ENCODE peak calls at places on chromosome 16, in eight cellular contexts. K, D, S, E, U, V, C and J are unnamed samples.

GRCh38 chr16:55711959-55712876 is 56.4 kb downstream of the SLC6A2 start:
- DNase-seq in K (peak), D (peak), S (peak), E (no peak), U (peak), V (peak), C (peak), J (peak)

GRCh38 chr16:81405702-81406113 is 38.9 kb upstream of the CMIP start:
- DNase-seq in K (no peak), D (no peak), S (peak), E (no peak), U (no peak), V (peak), C (no peak), J (peak)

GRCh38 chr16:31112711-31113419 is 4.6 kb upstream of the KAT8 start:
- DNase-seq in K (no peak), D (no peak), S (no peak), E (no peak), U (no peak), V (no peak), C (no peak), J (no peak)

GRCh38 chr16:56775162-56775561 is 45.2 kb downstream of the NUP93 start:
- DNase-seq in K (no peak), D (no peak), S (no peak), E (no peak), U (no peak), V (no peak), C (no peak), J (no peak)

GRCh38 chr16:10831899-10832886 is 13.6 kb upstream of the TVP23A start:
- DNase-seq in K (no peak), D (no peak), S (no peak), E (peak), U (no peak), V (no peak), C (no peak), J (no peak)

GRCh38 chr16:14013571-14014283 is 57.4 kb upstream of the MRTFB start:
- DNase-seq in K (peak), D (no peak), S (peak), E (no peak), U (no peak), V (peak), C (no peak), J (peak)

GRCh38 chr16:29900888-29901606 is 759 bp downstream of the ASPHD1 start:
- DNase-seq in K (peak), D (no peak), S (no peak), E (no peak), U (no peak), V (no peak), C (no peak), J (no peak)

GRCh38 chr16:53756329-53756996 is 52.5 kb downstream of the FTO start:
- DNase-seq in K (peak), D (no peak), S (no peak), E (no peak), U (no peak), V (no peak), C (no peak), J (no peak)

GRCh38 chr16:85126731-85127662 is 14.7 kb upstream of the CIBAR2 start:
- DNase-seq in K (no peak), D (peak), S (peak), E (no peak), U (peak), V (peak), C (no peak), J (peak)

GRCh38 chr16:53973021-53973420 is 269.1 kb downstream of the FTO start:
- DNase-seq in K (no peak), D (no peak), S (no peak), E (no peak), U (no peak), V (no peak), C (no peak), J (no peak)

GRCh38 chr16:24848065-24848464 is 2.3 kb downstream of the SLC5A11 start:
- DNase-seq in K (no peak), D (no peak), S (peak), E (no peak), U (no peak), V (no peak), C (no peak), J (no peak)

GRCh38 chr16:66801320-66802105 is at the start of gene TERB1:
- DNase-seq in K (no peak), D (no peak), S (no peak), E (no peak), U (no peak), V (no peak), C (no peak), J (no peak)

GRCh38 chr16:19210175-19210924 is 42.3 kb downstream of the SYT17 start:
- DNase-seq in K (no peak), D (no peak), S (peak), E (no peak), U (no peak), V (no peak), C (no peak), J (no peak)

GRCh38 chr16:50449800-50450199 is 81.0 kb upstream of the BRD7 start:
- DNase-seq in K (no peak), D (no peak), S (no peak), E (no peak), U (no peak), V (no peak), C (no peak), J (no peak)

GRCh38 chr16:57533618-57534336 is 2.6 kb downstream of the CCDC102A start:
- DNase-seq in K (peak), D (no peak), S (no peak), E (peak), U (peak), V (no peak), C (no peak), J (no peak)

GRCh38 chr16:63907251-63907650 is 1214.6 kb downstream of the CDH11 start:
- DNase-seq in K (no peak), D (no peak), S (no peak), E (no peak), U (no peak), V (no peak), C (no peak), J (no peak)

GRCh38 chr16:79334127-79334526 is 266.4 kb downstream of the MAF start:
- DNase-seq in K (no peak), D (no peak), S (no peak), E (no peak), U (no peak), V (no peak), C (no peak), J (no peak)

GRCh38 chr16:278863-279366 is 1.5 kb upstream of the ARHGDIG start:
- DNase-seq in K (peak), D (no peak), S (peak), E (no peak), U (no peak), V (no peak), C (no peak), J (no peak)

GRCh38 chr16:3950343-3951193 is 70.1 kb upstream of the CREBBP start:
- DNase-seq in K (no peak), D (no peak), S (peak), E (no peak), U (peak), V (peak), C (no peak), J (peak)

GRCh38 chr16:62940573-62940972 is 904.3 kb upstream of the CDH8 start:
- DNase-seq in K (no peak), D (no peak), S (no peak), E (no peak), U (no peak), V (no peak), C (no peak), J (no peak)

GRCh38 chr16:4358831-4359561 is 7.9 kb upstream of the PAM16 start:
- DNase-seq in K (peak), D (no peak), S (no peak), E (peak), U (peak), V (no peak), C (peak), J (no peak)

GRCh38 chr16:8958344-8958808 is 5.3 kb downstream of the USP7 start:
- DNase-seq in K (no peak), D (no peak), S (peak), E (peak), U (no peak), V (peak), C (no peak), J (no peak)

GRCh38 chr16:57299009-57299718 is 14.7 kb upstream of the PLLP start:
- DNase-seq in K (peak), D (no peak), S (peak), E (peak), U (no peak), V (no peak), C (no peak), J (no peak)

GRCh38 chr16:2586241-2586640 is 48.4 kb downstream of the PDPK1 start:
- DNase-seq in K (no peak), D (no peak), S (no peak), E (peak), U (peak), V (no peak), C (no peak), J (no peak)